ENCODE peak calls at places on chromosomes 13 and 19, in four cellular contexts. R is right lobe of liver, Y is Caco-2, L is cardiac muscle cell. H is an unnamed sample.
A peak's percentile ranks its signal among the peaks of the same experiment; 100 is the strongest.

GRCh38 chr13:98509271-98510155 is 67.4 kb downstream of the STK24 start:
- DNase-seq in Y (peak; percentile 56), R (no peak), L (peak; percentile 83), H (no peak)

GRCh38 chr13:23743269-23743668 is 145.9 kb downstream of the MIPEP start:
- DNase-seq in L (no peak), Y (peak; percentile 50), R (no peak), H (no peak)

GRCh38 chr19:19160489-19161035 is 9.5 kb downstream of the MEF2B start:
- DNase-seq in Y (no peak), L (no peak), R (no peak), H (no peak)

GRCh38 chr19:29634002-29634401 is 27.9 kb downstream of the POP4 start:
- DNase-seq in Y (no peak), R (no peak), L (no peak), H (no peak)

GRCh38 chr13:112064222-112064621 is 2.7 kb upstream of the SOX1 start:
- DNase-seq in L (no peak), R (no peak), Y (no peak), H (no peak)

GRCh38 chr19:7926727-7927604 is 1.0 kb upstream of the CTXN1 start:
- DNase-seq in Y (no peak), L (no peak), R (peak; percentile 38), H (peak; percentile 81)

GRCh38 chr13:99652141-99652540 is 150.9 kb downstream of the TM9SF2 start:
- DNase-seq in L (no peak), R (no peak), Y (no peak), H (no peak)

GRCh38 chr13:28299941-28300340 is 161.6 kb downstream of the PAN3 start:
- DNase-seq in L (no peak), Y (no peak), R (no peak), H (no peak)

GRCh38 chr13:20526664-20527063 is 1.0 kb upstream of the CRYL1 start:
- DNase-seq in L (peak; percentile 26), Y (no peak), R (no peak), H (no peak)

GRCh38 chr13:31749929-31750328 is 10.6 kb downstream of the RXFP2 start:
- DNase-seq in L (peak; percentile 87), R (no peak), Y (no peak), H (no peak)

GRCh38 chr13:113155201-113155600 is 3.2 kb upstream of the PROZ start:
- DNase-seq in R (no peak), Y (no peak), L (no peak), H (no peak)

GRCh38 chr19:21396893-21397572 is at the start of gene ZNF493:
- DNase-seq in R (peak; percentile 89), L (peak; percentile 97), Y (peak; percentile 92), H (peak; percentile 97)

GRCh38 chr13:105538346-105538745 is 997.1 kb downstream of the EFNB2 start:
- DNase-seq in R (no peak), L (no peak), Y (no peak), H (no peak)

GRCh38 chr13:110012102-110012739 is 225.8 kb upstream of the IRS2 start:
- DNase-seq in L (peak; percentile 97), Y (peak; percentile 50), R (no peak), H (no peak)

GRCh38 chr19:30884146-30884812 is 465.0 kb downstream of the TSHZ3 start:
- DNase-seq in R (no peak), L (no peak), Y (no peak), H (no peak)

GRCh38 chr19:8240274-8241229 is 31.4 kb downstream of the CERS4 start:
- DNase-seq in R (peak; percentile 96), L (peak; percentile 98), Y (peak; percentile 54), H (peak; percentile 95)

GRCh38 chr13:77136902-77137420 is 110.0 kb upstream of the FBXL3 start:
- DNase-seq in L (peak; percentile 65), R (no peak), Y (no peak), H (no peak)

GRCh38 chr13:85347251-85347650 is 452.0 kb downstream of the SLITRK6 start:
- DNase-seq in L (no peak), Y (no peak), R (no peak), H (no peak)

GRCh38 chr13:97214921-97215320 is 7.2 kb upstream of the MBNL2 start:
- DNase-seq in Y (no peak), R (no peak), L (no peak), H (no peak)

GRCh38 chr19:17091758-17092333 is 16.3 kb downstream of the MYO9B start:
- DNase-seq in Y (no peak), R (peak; percentile 77), L (no peak), H (no peak)

GRCh38 chr13:20997301-20998061 is 63.9 kb downstream of the LATS2 start:
- DNase-seq in L (peak; percentile 96), R (no peak), Y (no peak), H (no peak)

GRCh38 chr13:25080773-25081172 is 15.2 kb upstream of the PABPC3 start:
- DNase-seq in R (no peak), Y (no peak), L (no peak), H (no peak)

GRCh38 chr13:25088562-25089221 is 7.2 kb upstream of the PABPC3 start:
- DNase-seq in L (no peak), R (no peak), Y (no peak), H (no peak)

GRCh38 chr13:25084101-25084500 is 11.8 kb upstream of the PABPC3 start:
- DNase-seq in L (no peak), Y (no peak), R (no peak), H (no peak)

GRCh38 chr13:25085125-25085742 is 10.7 kb upstream of the PABPC3 start:
- DNase-seq in Y (peak; percentile 50), L (peak; percentile 59), R (no peak), H (no peak)
- TF ChIP-seq CTCF in Y (peak; percentile 75), L (peak; percentile 74), R (peak; percentile 41), H (peak; percentile 46)

DNA sequence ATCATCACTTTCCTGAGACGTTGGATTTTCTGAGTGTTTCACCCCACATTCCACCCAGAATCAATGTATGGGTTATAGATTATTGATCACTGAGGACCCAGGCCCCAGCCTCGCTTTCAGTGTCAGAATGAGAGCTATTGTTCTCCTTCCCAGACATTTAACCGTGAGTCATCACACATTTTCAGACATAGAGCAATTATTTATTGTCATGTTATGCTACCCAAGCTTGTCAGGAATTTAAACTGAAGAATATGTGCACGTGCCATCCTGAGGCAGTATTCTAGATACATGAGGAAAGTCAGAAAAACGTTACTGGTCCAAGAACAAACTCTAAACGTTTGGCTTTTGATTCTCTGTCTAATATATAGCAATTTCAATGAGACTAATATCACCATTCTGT is 276.6 kb upstream of the ZNF507 start:
- DNase-seq in R (no peak), L (no peak), Y (no peak), H (no peak)
- H3K36me3 ChIP-seq in R (no peaks in the 10 kb centered on the region), L (no peaks in the 10 kb centered on the region), Y (no peaks in the 10 kb centered on the region), H (no peaks in the 10 kb centered on the region)

DNA sequence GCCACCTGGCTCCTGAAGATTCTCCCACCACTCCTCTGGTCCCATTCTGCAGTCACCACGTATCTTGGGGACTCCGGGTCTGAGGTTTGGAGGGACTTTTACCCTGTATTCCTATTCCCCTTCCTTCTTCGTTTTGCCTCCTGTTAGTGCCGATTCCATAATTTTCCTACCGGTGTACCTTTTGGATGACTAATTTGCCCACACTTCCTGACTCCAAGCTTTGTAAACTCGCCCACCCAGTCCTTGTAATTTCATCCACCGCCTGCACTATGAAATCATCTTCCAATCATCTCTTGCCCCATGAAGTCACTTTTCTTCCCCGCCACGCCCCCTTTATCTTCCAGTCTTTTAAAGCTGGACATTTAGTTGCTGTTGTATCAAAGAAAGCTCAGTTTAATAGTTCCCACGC is 572 bp downstream of the UCHL3 start:
- DNase-seq in L (peak; percentile 70), R (peak; percentile 29), Y (peak; percentile 44), H (no peak)
- H3K4me1 ChIP-seq in L (peaks cover 6% of the 10 kb centered on the region), R (peaks cover 6% of the 10 kb centered on the region), Y (peaks cover 9% of the 10 kb centered on the region), H (no peaks in the 10 kb centered on the region)

DNA sequence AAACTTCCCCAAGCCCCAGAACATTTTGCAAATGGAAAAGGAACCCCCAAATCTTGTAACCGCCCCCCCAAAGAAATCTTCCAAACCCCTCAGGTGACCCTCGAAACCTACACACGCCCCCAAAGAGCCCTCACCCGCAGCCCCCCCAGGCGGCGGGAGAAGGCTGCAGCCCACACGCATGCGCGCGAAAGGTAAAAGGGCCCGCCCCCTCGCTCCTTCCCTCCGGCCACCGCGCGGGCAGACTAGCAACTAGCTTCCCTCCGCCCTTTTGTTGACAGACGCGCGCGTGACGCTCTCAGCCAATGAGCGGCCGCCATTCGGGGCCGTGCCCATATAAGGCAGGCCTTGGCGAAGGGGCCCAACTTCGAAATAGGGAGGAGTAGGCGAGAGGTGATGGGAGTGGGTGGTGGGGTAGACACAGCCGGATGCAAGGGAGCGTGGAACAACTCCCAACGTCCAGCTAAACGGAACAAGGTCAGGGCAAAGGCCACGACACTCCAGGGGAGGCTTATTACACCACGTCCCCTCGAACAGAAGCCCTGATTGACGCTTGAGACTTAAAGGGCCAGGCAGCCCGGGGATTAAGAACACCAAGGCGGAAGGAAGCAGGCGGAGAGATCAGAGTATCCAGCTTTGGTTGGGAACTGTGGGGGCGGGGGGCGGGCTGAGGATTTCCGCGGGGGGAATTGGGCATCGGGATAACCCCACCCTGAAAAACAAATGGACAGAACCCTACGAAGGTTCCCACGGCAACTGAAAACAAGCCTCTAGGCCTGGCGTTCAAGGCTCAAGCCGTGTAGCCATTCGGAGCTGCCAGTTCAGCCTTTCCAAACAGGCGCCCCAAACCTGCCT is 13.3 kb downstream of the FBXO46 start:
- DNase-seq in L (peak; percentile 100), R (peak; percentile 99), Y (peak; percentile 100), H (peak; percentile 100)
- TF ChIP-seq CTCF in L (peak; percentile 29), R (no peak), Y (no peak), H (no peak)

GRCh38 chr19:41575998-41576397 is at the start of gene CEACAM21:
- DNase-seq in R (peak; percentile 51), Y (no peak), L (no peak), H (no peak)

GRCh38 chr19:41577833-41578232 is 1.9 kb downstream of the CEACAM21 start:
- DNase-seq in Y (no peak), R (no peak), L (no peak), H (no peak)

GRCh38 chr19:41578886-41579285 is 2.9 kb downstream of the CEACAM21 start:
- DNase-seq in L (no peak), R (no peak), Y (no peak), H (no peak)

GRCh38 chr19:41577144-41577830 is 1.3 kb downstream of the CEACAM21 start:
- DNase-seq in R (no peak), Y (no peak), L (no peak), H (no peak)
- H3K36me3 ChIP-seq in R (no peaks in the 10 kb centered on the region), Y (no peaks in the 10 kb centered on the region), L (no peaks in the 10 kb centered on the region), H (no peaks in the 10 kb centered on the region)

GRCh38 chr19:43489979-43490599 is 14.5 kb downstream of the PHLDB3 start:
- DNase-seq in Y (no peak), R (no peak), L (no peak), H (peak; percentile 1)

GRCh38 chr19:43489310-43489709 is 15.2 kb downstream of the PHLDB3 start:
- DNase-seq in Y (no peak), R (no peak), L (no peak), H (peak; percentile 2)

GRCh38 chr19:43483281-43483680 is 17.9 kb upstream of the LYPD3 start:
- DNase-seq in L (no peak), R (no peak), Y (no peak), H (peak; percentile 15)

GRCh38 chr19:43488179-43488578 is 16.4 kb downstream of the PHLDB3 start:
- DNase-seq in L (no peak), Y (no peak), R (no peak), H (peak; percentile 21)

DNA sequence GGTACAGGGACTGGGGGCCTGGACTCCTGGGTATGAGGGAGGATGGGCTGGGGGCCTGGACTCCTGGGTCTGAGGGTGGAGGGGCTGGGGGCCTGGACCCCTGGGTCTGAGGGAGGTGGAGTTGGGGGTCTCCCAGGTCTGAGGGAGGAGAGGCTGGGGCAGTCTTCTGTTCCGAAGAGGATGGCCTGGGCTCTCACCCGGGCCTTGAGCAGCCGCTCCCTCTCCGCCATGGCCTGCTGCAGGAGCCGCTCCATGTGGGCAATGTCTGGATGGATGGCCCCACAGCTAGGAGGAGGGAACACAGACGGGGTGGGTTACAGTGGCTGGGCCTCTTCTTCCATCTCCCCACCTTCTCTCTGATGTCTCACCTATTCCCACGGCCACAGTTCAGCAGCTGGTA is 18.1 kb downstream of the PHLDB3 start:
- DNase-seq in R (no peak), L (no peak), Y (no peak), H (peak; percentile 55)
- H3K4me1 ChIP-seq in R (peaks cover 7% of the 10 kb centered on the region), L (no peaks in the 10 kb centered on the region), Y (no peaks in the 10 kb centered on the region), H (no peaks in the 10 kb centered on the region)

H was measured in kidney.